ENCODE peak calls at places on chromosomes 13 and 19, in six cellular contexts. J is neuronal stem cell, S is IMR-90, D is H1, Q is trophoblast cell, R is H9. N is an unnamed sample.
A peak's percentile ranks its signal among the peaks of the same experiment; 100 is the strongest.

GRCh38 chr19:23541991-23542390 is 145.0 kb downstream of the ZNF675 start:
- DNase-seq in J (no peak), S (no peak), D (no peak), Q (peak; percentile 80), R (no peak), N (no peak)

GRCh38 chr13:33509642-33510229 is 224.2 kb upstream of the STARD13 start:
- DNase-seq in J (no peak), S (no peak), D (no peak), Q (no peak), R (no peak), N (peak; percentile 43)

GRCh38 chr13:111337206-111337605 is 16.8 kb downstream of the TEX29 start:
- DNase-seq in J (no peak), S (peak; percentile 96), D (no peak), Q (peak; percentile 64), R (peak; percentile 5), N (peak; percentile 74)

GRCh38 chr19:35404879-35405622 is 34.2 kb downstream of the GPR42 start:
- DNase-seq in J (peak; percentile 17), S (peak; percentile 92), D (no peak), Q (peak; percentile 93), R (no peak), N (peak; percentile 90)

GRCh38 chr13:30585748-30586262 is 31.9 kb upstream of the USPL1 start:
- DNase-seq in J (no peak), S (peak; percentile 93), D (no peak), Q (peak; percentile 49), R (no peak), N (peak; percentile 76)

GRCh38 chr19:33311326-33311682 is 9.0 kb upstream of the CEBPA start:
- DNase-seq in J (no peak), S (no peak), D (no peak), Q (peak; percentile 29), R (no peak), N (no peak)

GRCh38 chr19:1855828-1856255 is 7.5 kb downstream of the KLF16 start:
- DNase-seq in J (no peak), S (peak; percentile 23), D (no peak), Q (no peak), R (no peak), N (no peak)

GRCh38 chr19:7632340-7633203 is 947 bp downstream of the PCP2 start:
- DNase-seq in J (no peak), S (no peak), D (no peak), Q (no peak), R (no peak), N (no peak)

GRCh38 chr13:33487575-33488243 is 202.2 kb upstream of the STARD13 start:
- DNase-seq in J (no peak), S (peak; percentile 65), D (no peak), Q (peak; percentile 60), R (peak; percentile 27), N (peak; percentile 56)

GRCh38 chr19:45866400-45867176 is 2.5 kb downstream of the FOXA3 start:
- DNase-seq in J (no peak), S (no peak), D (no peak), Q (no peak), R (no peak), N (no peak)
- H2AK5ac ChIP-seq in J (peak overlapping the region; percentile 46), S (no peak overlapping the region), D (no peak overlapping the region), Q (no peak overlapping the region), R (no peak overlapping the region), N (peak overlapping the region; percentile 41)

GRCh38 chr13:49635599-49636433 is 7.5 kb downstream of the ARL11 start:
- DNase-seq in J (no peak), S (peak; percentile 43), D (peak; percentile 58), Q (peak; percentile 8), R (peak; percentile 85), N (peak; percentile 47)

GRCh38 chr13:49638416-49639072 is 10.2 kb downstream of the ARL11 start:
- DNase-seq in J (no peak), S (no peak), D (no peak), Q (no peak), R (no peak), N (no peak)

GRCh38 chr13:49633687-49634086 is 5.4 kb downstream of the ARL11 start:
- DNase-seq in J (no peak), S (no peak), D (no peak), Q (no peak), R (no peak), N (no peak)

GRCh38 chr13:49637989-49638388 is 9.7 kb downstream of the ARL11 start:
- DNase-seq in J (no peak), S (no peak), D (no peak), Q (no peak), R (no peak), N (no peak)

GRCh38 chr13:49636705-49637104 is 8.4 kb downstream of the ARL11 start:
- DNase-seq in J (no peak), S (no peak), D (no peak), Q (no peak), R (no peak), N (no peak)
- H4K91ac ChIP-seq in J (no peak overlapping the region), S (no peak overlapping the region), D (no peak overlapping the region), Q (no peak overlapping the region), R (no peak overlapping the region), N (no peak overlapping the region)

DNA sequence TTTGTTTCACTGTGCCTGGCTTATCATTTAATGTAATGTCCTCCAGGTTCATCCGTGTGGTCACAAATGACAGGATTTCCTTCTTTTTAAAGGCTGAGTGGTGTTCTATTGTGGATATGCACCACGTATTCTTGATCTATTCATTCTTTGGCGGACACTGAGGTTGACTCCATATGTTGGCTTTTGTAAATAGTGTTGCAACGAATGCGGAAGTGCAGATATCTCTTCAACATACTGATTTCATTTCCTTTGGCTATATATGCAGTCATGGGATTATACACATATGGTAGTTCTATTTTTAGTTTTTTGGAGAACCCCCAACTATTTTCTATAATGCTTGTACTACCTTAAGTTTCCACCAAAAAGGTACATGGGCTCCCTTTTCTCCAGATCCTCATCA is 13.0 kb downstream of the OR7A5 start:
- DNase-seq in J (no peak), S (no peak), D (no peak), Q (no peak), R (no peak), N (no peak)
- H2BK120ac ChIP-seq in J (no peak overlapping the region), S (no peak overlapping the region), D (no peak overlapping the region), Q (no peak overlapping the region), R (no peak overlapping the region), N (no peak overlapping the region)

GRCh38 chr13:24153347-24153746 is 7.2 kb upstream of the SPATA13 start:
- DNase-seq in J (no peak), S (no peak), D (no peak), Q (no peak), R (no peak), N (no peak)
- H2AK5ac ChIP-seq in J (no peak overlapping the region), S (peak overlapping the region; percentile 51), D (no peak overlapping the region), Q (no peak overlapping the region), R (no peak overlapping the region), N (no peak overlapping the region)